ENCODE peak calls at places on chromosomes 1 and 21, in six cellular contexts. Q is IMR-90, W is neuronal stem cell, R is H9, O is mesendoderm, T is trophoblast cell. X is an unnamed sample.

GRCh38 chr1:186208405-186209129 is 166.5 kb downstream of the TPR start:
- DNase-seq in Q (peak; percentile 67), W (no peak), R (no peak), O (no peak), T (no peak), X (peak; percentile 74)

GRCh38 chr1:13967707-13968106 is 267.7 kb downstream of the PRDM2 start:
- DNase-seq in Q (no peak), W (no peak), R (no peak), O (no peak), T (no peak), X (no peak)

GRCh38 chr1:230977781-230978490 is 725 bp downstream of the TTC13 start:
- DNase-seq in Q (peak; percentile 11), W (peak; percentile 26), R (peak; percentile 37), O (peak; percentile 38), T (no peak), X (peak; percentile 24)

GRCh38 chr21:42460391-42461184 is 35.4 kb downstream of the RSPH1 start:
- DNase-seq in Q (no peak), W (no peak), R (peak; percentile 50), O (peak; percentile 78), T (peak; percentile 91), X (no peak)

GRCh38 chr1:240701412-240701811 is 89.5 kb upstream of the GREM2 start:
- DNase-seq in Q (peak; percentile 92), W (no peak), R (no peak), O (no peak), T (no peak), X (peak; percentile 52)

GRCh38 chr1:15573477-15573876 is 11.4 kb downstream of the AGMAT start:
- DNase-seq in Q (peak; percentile 28), W (no peak), R (no peak), O (no peak), T (no peak), X (peak; percentile 12)

GRCh38 chr1:30816211-30817082 is 58.9 kb upstream of the LAPTM5 start:
- DNase-seq in Q (peak; percentile 92), W (peak; percentile 95), R (peak; percentile 91), O (peak; percentile 94), T (no peak), X (peak; percentile 99)

GRCh38 chr1:182384387-182384960 is 7.1 kb downstream of the GLUL start:
- DNase-seq in Q (no peak), W (no peak), R (no peak), O (no peak), T (no peak), X (no peak)

GRCh38 chr1:219575563-219575962 is 37.3 kb downstream of the ZC3H11B start:
- DNase-seq in Q (no peak), W (no peak), R (no peak), O (no peak), T (no peak), X (no peak)

GRCh38 chr1:110673805-110674336 is 869 bp downstream of the KCNA3 start:
- DNase-seq in Q (no peak), W (no peak), R (no peak), O (no peak), T (no peak), X (no peak)

GRCh38 chr1:170696591-170697337 is 32.8 kb downstream of the PRRX1 start:
- DNase-seq in Q (no peak), W (no peak), R (no peak), O (no peak), T (no peak), X (no peak)

GRCh38 chr1:246527402-246528088 is 20.5 kb upstream of the SMYD3 start:
- DNase-seq in Q (no peak), W (no peak), R (no peak), O (no peak), T (no peak), X (no peak)

DNA sequence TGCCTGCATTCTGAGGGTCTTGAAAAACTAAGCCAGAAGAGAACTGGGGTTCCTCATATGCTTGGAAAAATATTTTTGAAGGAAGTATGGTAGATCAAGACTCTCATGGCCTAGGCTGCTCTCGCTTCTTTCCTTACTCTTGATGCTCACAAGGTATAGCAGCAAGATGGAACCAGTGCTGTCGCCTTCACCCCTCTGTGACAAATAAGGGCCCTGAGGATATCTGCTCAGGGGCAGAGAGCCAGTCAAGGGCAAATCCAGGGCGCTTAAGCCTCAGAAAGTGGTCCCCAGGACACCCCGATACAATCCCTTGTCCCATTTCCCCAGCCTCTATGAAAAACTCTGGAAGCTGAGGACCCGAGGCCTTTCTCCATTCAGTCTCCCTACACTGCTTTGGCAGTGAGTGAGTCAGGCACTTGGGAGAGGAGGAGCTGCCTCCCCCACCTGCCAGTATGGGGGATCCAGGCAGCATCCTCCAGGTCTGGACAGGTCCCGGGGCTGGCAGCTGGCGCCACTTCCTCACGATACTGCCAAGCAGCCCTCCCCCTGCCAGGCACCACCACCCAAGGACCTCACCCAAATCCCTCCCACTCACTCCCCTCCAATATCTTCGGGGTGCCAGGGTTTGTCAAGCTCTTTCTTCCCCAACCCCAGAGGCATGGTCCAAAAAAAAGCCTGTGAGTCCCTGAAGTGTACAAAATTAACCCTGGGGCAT is 1.3 kb downstream of the IGSF9 start:
- DNase-seq in Q (no peak), W (no peak), R (no peak), O (no peak), T (no peak), X (no peak)
- H3K18ac ChIP-seq in Q (no peak overlapping the region), W (peak overlapping the region; percentile 88), R (no peak overlapping the region), O (no peak overlapping the region), T (no peak overlapping the region), X (no peak overlapping the region)

DNA sequence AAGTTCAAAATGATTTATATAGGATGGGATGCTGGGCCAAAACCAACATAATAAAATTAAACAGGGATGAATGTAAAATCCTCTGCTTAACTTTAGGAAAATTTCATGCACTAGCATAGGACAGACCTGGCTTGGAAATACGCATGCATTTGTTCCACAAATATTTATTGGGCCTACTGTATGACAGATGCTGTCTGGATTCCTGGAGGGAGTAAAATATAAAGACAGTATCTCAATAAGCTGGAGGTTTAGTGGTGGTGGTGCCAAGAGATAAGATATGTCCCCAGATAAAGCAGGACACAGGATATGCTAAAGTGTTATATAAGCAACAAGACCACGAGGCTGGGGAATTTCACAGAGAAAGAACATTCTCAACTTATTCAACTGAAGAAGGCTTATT is 15.1 kb downstream of the RCSD1 start:
- DNase-seq in Q (no peak), W (no peak), R (no peak), O (peak; percentile 51), T (no peak), X (no peak)
- H3K79me1 ChIP-seq in Q (no peaks in the 10 kb centered on the region), W (no peaks in the 10 kb centered on the region), R (no peaks in the 10 kb centered on the region), O (no peaks in the 10 kb centered on the region), T (no peaks in the 10 kb centered on the region), X (no peaks in the 10 kb centered on the region)

GRCh38 chr1:163170331-163170730 is 32.4 kb downstream of the RGS5 start:
- DNase-seq in Q (peak; percentile 18), W (no peak), R (no peak), O (no peak), T (no peak), X (no peak)
- H3K4ac ChIP-seq in Q (peak overlapping the region; percentile 71), W (no peak overlapping the region), R (no peak overlapping the region), O (no peak overlapping the region), T (no peak overlapping the region), X (peak overlapping the region; percentile 89)

DNA sequence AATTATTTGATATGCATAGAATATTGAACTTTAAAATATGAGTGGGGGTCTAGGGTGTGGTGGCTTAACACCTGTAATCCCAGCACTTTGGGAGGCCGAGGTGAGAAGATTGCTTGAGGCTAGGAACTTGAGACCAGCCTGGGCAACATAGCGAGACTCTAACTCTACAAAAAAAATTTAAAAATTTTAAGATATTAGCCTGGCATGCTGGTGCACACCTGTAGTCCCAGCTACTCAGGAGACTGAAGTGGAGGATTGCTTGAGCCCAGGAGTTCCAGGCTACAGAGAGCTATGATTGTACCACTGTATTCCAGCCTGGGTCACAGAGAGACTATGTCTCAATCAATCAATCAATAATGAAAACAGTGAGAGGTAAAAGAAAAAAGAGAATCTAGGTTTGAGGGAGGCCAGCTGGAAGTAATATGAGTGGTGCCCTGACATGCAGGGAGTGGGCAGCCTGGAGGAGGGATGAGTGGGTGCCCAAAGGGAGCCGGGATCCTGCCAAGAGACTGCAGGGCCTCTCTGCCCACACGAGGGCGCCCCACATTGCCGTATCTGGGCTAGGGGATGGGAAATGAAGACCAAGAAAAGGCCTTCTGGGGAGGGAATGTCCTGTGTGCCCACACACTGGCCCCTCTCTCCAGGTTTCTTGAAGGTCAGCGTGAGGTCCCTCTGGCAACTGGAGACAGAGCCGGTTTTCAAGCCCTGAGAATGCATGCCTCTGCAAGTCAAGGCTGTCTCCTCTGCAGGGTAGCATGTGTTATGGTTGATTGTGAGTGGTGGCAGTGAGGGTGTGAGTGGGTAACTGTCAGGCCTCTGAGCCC is 93.9 kb upstream of the PPM1J start:
- DNase-seq in Q (peak; percentile 57), W (peak; percentile 58), R (peak; percentile 88), O (peak; percentile 98), T (peak; percentile 70), X (peak; percentile 75)
- H3K18ac ChIP-seq in Q (no peak overlapping the region), W (peak overlapping the region; percentile 94), R (peak overlapping the region; percentile 1), O (peak overlapping the region; percentile 7), T (peak overlapping the region; percentile 84), X (no peak overlapping the region)

GRCh38 chr1:51300270-51300669 is 30.1 kb downstream of the TTC39A start:
- DNase-seq in Q (no peak), W (no peak), R (no peak), O (no peak), T (no peak), X (no peak)
- H3K79me1 ChIP-seq in Q (no peaks in the 10 kb centered on the region), W (no peaks in the 10 kb centered on the region), R (no peaks in the 10 kb centered on the region), O (no peaks in the 10 kb centered on the region), T (no peaks in the 10 kb centered on the region), X (no peaks in the 10 kb centered on the region)

DNA sequence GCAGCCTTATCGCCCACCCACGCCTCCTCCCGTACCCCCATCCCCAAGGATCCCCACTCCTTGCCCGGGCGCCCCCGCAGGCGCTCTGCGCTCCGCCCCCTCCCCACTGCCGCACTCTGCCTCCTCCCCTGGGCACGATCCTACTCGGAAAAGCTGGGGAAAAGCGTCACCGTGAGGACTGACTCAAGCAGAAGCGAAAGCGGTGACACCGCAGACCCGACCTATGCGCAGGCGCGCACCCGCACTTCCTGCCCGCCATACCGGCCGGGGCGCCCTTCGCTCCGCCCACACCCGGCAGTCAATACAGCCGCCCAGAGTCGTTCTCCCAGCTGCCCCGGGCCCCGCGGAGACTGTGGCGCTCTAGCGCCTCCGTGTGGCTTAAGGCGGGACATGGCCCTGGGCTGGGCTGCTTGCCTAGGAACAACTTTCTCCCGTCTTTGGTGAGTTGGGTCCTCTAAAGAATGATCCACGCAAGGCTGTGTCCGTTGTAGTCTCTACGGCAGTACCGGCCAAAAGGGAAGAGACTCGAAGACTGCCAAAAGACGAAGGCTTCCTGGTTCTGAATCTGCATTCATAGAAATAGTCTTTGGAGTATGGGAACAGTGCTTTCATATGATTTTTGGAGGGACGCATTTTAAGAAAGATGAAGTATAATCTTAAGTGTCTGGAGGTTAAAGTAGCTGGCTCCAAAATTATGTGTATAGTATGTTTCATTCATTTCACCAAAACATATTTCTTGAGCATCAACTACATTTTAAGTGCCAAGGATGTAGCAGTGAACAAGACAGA is at the start of gene OMA1:
- DNase-seq in Q (peak; percentile 98), W (peak; percentile 95), R (peak; percentile 99), O (peak; percentile 98), T (peak; percentile 99), X (peak; percentile 97)
- H3K4ac ChIP-seq in Q (peak within 1 kb of the TSS; percentile 74), W (no peak within 1 kb of the TSS), R (no peak within 1 kb of the TSS), O (no peak within 1 kb of the TSS), T (peak within 1 kb of the TSS; percentile 22), X (peak within 1 kb of the TSS; percentile 71)

GRCh38 chr1:1144843-1145546 is 28.7 kb upstream of the TTLL10 start:
- DNase-seq in Q (no peak), W (no peak), R (no peak), O (no peak), T (no peak), X (no peak)
- H3K18ac ChIP-seq in Q (no peak overlapping the region), W (peak overlapping the region; percentile 90), R (peak overlapping the region; percentile 2), O (no peak overlapping the region), T (no peak overlapping the region), X (no peak overlapping the region)